ENCODE peak calls at places on chromosome 12, in four cellular contexts. G is GM12865, H is left ventricle myocardium inferior, J is neural progenitor cell. L is an unnamed sample.

GRCh38 chr12:991350-992278 is 591 bp downstream of the ERC1 start:
- DNase-seq in J (peak), G (no peak), H (no peak), L (peak)

GRCh38 chr12:40144023-40144422 is 38.1 kb upstream of the SLC2A13 start:
- DNase-seq in H (no peak), G (no peak), J (no peak), L (no peak)

GRCh38 chr12:115411121-115411520 is 727.1 kb upstream of the TBX3 start:
- DNase-seq in J (peak), G (no peak), H (no peak), L (no peak)

GRCh38 chr12:51926718-51927117 is 19.4 kb downstream of the ACVRL1 start:
- DNase-seq in H (no peak), G (peak), J (no peak), L (peak)

GRCh38 chr12:13368971-13369370 is 172.4 kb downstream of the EMP1 start:
- DNase-seq in J (peak), G (no peak), H (no peak), L (no peak)

GRCh38 chr12:49583361-49584094 is 15.6 kb upstream of the MCRS1 start:
- DNase-seq in G (no peak), J (no peak), H (no peak), L (no peak)

GRCh38 chr12:69024413-69024812 is 91.4 kb upstream of the CPM start:
- DNase-seq in H (no peak), J (no peak), G (no peak), L (peak)

GRCh38 chr12:19520646-19521045 is 81.4 kb downstream of the AEBP2 start:
- DNase-seq in H (no peak), J (no peak), G (no peak), L (no peak)

GRCh38 chr12:130830246-130830551 is 8.9 kb downstream of the STX2 start:
- DNase-seq in G (no peak), J (peak), H (no peak), L (no peak)

GRCh38 chr12:59742831-59743230 is 147.0 kb downstream of the SLC16A7 start:
- DNase-seq in H (no peak), G (no peak), J (no peak), L (no peak)

GRCh38 chr12:52876371-52876770 is 27.6 kb upstream of the KRT78 start:
- DNase-seq in H (peak), J (no peak), G (no peak), L (peak)

GRCh38 chr12:13227191-13227590 is 30.7 kb downstream of the EMP1 start:
- DNase-seq in H (no peak), J (no peak), G (no peak), L (no peak)

GRCh38 chr12:54304187-54304810 is 3.5 kb upstream of the NFE2 start:
- DNase-seq in J (no peak), G (no peak), H (peak), L (peak)

GRCh38 chr12:115227137-115227615 is 543.2 kb upstream of the TBX3 start:
- DNase-seq in H (peak), G (no peak), J (no peak), L (no peak)

GRCh38 chr12:92337128-92337527 is 191.5 kb upstream of the BTG1 start:
- DNase-seq in G (no peak), H (no peak), J (no peak), L (no peak)

GRCh38 chr12:85575115-85576096 is 260.8 kb downstream of the RASSF9 start:
- DNase-seq in J (peak), H (peak), G (peak), L (no peak)

GRCh38 chr12:132469423-132469822 is 20.5 kb upstream of the FBRSL1 start:
- DNase-seq in G (peak), J (no peak), H (no peak), L (no peak)

GRCh38 chr12:68070957-68071356 is 81.7 kb downstream of the IFNG-AS1 start:
- DNase-seq in H (no peak), G (no peak), J (no peak), L (no peak)

GRCh38 chr12:103799504-103800251 is 41.4 kb downstream of the NT5DC3 start:
- DNase-seq in G (no peak), J (no peak), H (no peak), L (peak)

GRCh38 chr12:68538722-68539614 is 71.7 kb upstream of the RAP1B start:
- DNase-seq in H (peak), G (peak), J (peak), L (peak)

GRCh38 chr12:121773011-121773777 is 20.3 kb downstream of the RHOF start:
- DNase-seq in J (peak), G (peak), H (peak), L (peak)

GRCh38 chr12:58513866-58514265 is 406.4 kb downstream of the LRIG3 start:
- DNase-seq in J (no peak), G (no peak), H (no peak), L (no peak)

GRCh38 chr12:45299132-45299692 is 83.3 kb downstream of the ANO6 start:
- DNase-seq in G (no peak), J (no peak), H (no peak), L (no peak)

GRCh38 chr12:4881665-4882064 is 28.0 kb upstream of the KCNA1 start:
- DNase-seq in J (no peak), H (no peak), G (no peak), L (no peak)

GRCh38 chr12:89288959-89289358 is 63.3 kb downstream of the DUSP6 start:
- DNase-seq in G (no peak), J (no peak), H (no peak), L (no peak)

GRCh38 chr12:27382126-27382795 is 49.6 kb downstream of the BMAL2 start:
- DNase-seq in G (no peak), H (no peak), J (no peak), L (no peak)

GRCh38 chr12:2856901-2857495 is at the start of gene TEX52:
- DNase-seq in J (peak), G (no peak), H (no peak), L (no peak)

GRCh38 chr12:47889040-47889439 is 15.8 kb downstream of the VDR start:
- DNase-seq in J (no peak), G (peak), H (no peak), L (no peak)

GRCh38 chr12:105825141-105825540 is 313.6 kb downstream of the NUAK1 start:
- DNase-seq in H (no peak), J (no peak), G (no peak), L (no peak)
- H3K4me3 ChIP-seq in H (no peak), J (no peak), G (no peak), L (no peak)

GRCh38 chr12:56633465-56634241 is 3.5 kb upstream of the BAZ2A start:
- DNase-seq in J (peak), G (no peak), H (no peak), L (no peak)
- H3K4me3 ChIP-seq in J (peak), G (peak), H (peak), L (peak)

GRCh38 chr12:97465012-97465345 is 2.4 kb downstream of the RMST start:
- DNase-seq in H (no peak), J (peak), G (no peak), L (no peak)
- H3K4me3 ChIP-seq in H (no peak), J (peak), G (no peak), L (no peak)

GRCh38 chr12:8513203-8513602 is at the start of gene CLEC4D:
- DNase-seq in H (no peak), G (no peak), J (no peak), L (no peak)
- H3K4me3 ChIP-seq in H (no peak), G (no peak), J (no peak), L (no peak)

L was measured in mucosa of descending colon.